ENCODE peak calls at places on chromosomes 7 and 10, in six cellular contexts. C is psoas muscle, T is heart left ventricle, B is colonic mucosa, X is aorta, P is lung. D is an unnamed sample.

GRCh38 chr7:28005848-28006233 is 174.8 kb downstream of the JAZF1 start:
- DNase-seq in B (no peak), T (no peak), P (no peak), X (no peak), C (no peak), D (no peak)

GRCh38 chr10:124217906-124218769 is 124.7 kb upstream of the CHST15 start:
- DNase-seq in P (no peak), C (no peak), T (no peak), B (no peak), X (no peak), D (no peak)

GRCh38 chr7:27962250-27962649 is 218.3 kb downstream of the JAZF1 start:
- DNase-seq in T (no peak), B (no peak), C (no peak), X (no peak), P (no peak), D (no peak)

GRCh38 chr7:33596694-33597093 is 308.6 kb upstream of the BMPER start:
- DNase-seq in B (no peak), P (no peak), X (no peak), T (no peak), C (no peak), D (no peak)

GRCh38 chr10:64271508-64271907 is 750.3 kb downstream of the REEP3 start:
- DNase-seq in C (no peak), P (no peak), B (no peak), X (no peak), T (no peak), D (no peak)

GRCh38 chr10:43409385-43410109 is 561 bp upstream of the HNRNPF start:
- DNase-seq in X (peak), B (peak), P (peak), C (peak), T (peak), D (peak)

GRCh38 chr10:5589963-5590511 is 65.3 kb downstream of the CALML3 start:
- DNase-seq in P (no peak), X (peak), C (no peak), B (no peak), T (no peak), D (no peak)

GRCh38 chr10:62858364-62858763 is 42.2 kb upstream of the EGR2 start:
- DNase-seq in T (peak), C (no peak), X (peak), B (no peak), P (no peak), D (no peak)

GRCh38 chr10:43408331-43408709 is 666 bp downstream of the HNRNPF start:
- DNase-seq in T (no peak), P (no peak), C (peak), X (peak), B (no peak), D (no peak)

GRCh38 chr7:28191751-28192150 is 11.2 kb upstream of the JAZF1 start:
- DNase-seq in P (no peak), C (no peak), X (no peak), B (no peak), T (no peak), D (no peak)

GRCh38 chr10:74156919-74157289 is 5.9 kb downstream of the ADK start:
- DNase-seq in T (no peak), C (peak), X (no peak), B (no peak), P (no peak), D (no peak)

GRCh38 chr10:36692759-36693158 is 432.6 kb upstream of the ANKRD30A start:
- DNase-seq in X (no peak), C (no peak), T (no peak), P (no peak), B (no peak), D (no peak)

GRCh38 chr10:126218778-126219649 is 169.3 kb downstream of the ADAM12 start:
- DNase-seq in T (no peak), B (no peak), C (no peak), P (no peak), X (no peak), D (no peak)
- H3K27ac ChIP-seq in T (no peak), B (no peak), C (no peak), P (no peak), X (no peak), D (no peak)

GRCh38 chr7:39158367-39158766 is 180.7 kb downstream of the POU6F2 start:
- DNase-seq in C (no peak), X (no peak), P (no peak), T (no peak), B (no peak), D (no peak)
- H3K27ac ChIP-seq in C (no peak), X (no peak), P (no peak), T (no peak), B (no peak), D (no peak)

DNA sequence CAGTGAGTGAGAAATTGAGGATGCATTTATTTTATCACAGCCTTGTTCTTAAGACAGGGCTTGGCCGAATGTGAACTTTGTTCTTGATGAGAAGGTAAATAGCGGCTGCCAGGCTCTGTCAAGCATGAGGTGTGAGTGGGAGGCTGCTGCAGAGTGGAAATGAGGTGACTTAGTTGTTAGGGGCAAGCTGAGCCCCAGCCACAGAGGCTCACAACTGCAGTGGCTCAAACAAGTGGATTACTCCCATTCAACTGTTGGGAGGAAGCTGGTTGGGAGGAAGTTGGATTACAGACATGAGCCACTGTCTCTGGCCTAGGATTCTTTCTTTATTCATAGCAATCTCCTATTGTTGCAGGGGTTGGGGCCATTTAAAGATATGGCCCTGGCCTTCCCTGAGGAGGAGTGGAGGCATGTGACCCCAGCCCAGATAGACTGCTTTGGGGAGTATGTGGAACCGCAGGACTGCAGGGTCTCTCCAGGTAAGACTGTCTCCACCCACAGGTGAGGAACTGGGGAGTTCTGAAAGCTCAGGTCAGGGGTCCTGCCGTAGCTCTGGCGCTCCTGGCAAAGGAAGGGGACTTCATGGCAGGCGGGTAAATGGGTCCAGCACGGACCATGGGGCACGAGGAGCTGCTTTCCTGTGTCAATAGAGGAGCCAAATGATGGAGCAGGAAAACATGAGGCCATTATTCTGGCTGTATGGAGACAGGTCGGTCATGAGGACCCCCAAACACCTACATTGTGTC is 7.1 kb downstream of the ZSCAN25 start:
- DNase-seq in T (no peak), X (no peak), C (no peak), P (no peak), B (no peak), D (no peak)
- H3K27ac ChIP-seq in T (no peak), X (no peak), C (no peak), P (no peak), B (no peak), D (no peak)

DNA sequence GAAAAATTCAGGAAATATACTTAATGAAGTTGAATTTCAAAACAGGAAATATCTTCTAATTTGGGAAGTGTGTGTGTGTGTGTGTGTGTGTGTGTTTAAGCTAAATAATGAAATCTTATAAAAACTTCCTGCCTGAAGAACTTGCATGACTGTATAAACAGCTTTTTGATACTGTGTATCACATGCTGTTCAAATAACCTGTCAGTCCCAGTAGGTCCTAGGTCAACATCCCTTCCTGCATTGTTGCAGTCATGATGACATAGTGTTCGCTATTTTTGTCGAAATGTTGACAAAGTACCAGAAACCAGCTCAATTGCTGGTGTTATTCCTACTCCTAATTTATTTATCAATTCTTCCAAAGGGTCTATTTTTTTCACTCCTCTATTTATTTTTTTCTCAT is 115.7 kb downstream of the PLXDC2 start:
- DNase-seq in B (no peak), T (no peak), C (no peak), X (no peak), P (no peak), D (no peak)
- H3K27ac ChIP-seq in B (peak), T (peak), C (peak), X (peak), P (no peak), D (no peak)

DNA sequence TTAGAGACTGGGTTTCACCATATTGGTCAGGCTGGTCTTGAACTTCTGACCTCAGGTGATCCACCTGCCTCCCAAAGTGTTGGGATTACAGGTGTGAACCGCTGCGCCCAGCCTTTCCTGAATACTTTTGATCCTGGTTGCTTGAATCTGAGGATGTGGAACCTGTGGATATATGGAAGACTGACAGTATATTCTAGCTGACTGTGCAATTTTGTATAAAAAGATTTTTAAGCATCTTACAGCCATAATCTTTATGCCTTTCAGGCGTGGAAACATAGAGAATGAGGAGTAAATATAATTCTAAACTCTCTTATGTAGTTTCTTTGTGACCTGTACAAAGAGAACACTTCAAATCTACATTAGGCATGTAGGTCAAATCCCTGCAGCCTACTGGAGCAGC is 16.2 kb downstream of the TSPAN14 start:
- DNase-seq in B (no peak), T (no peak), P (no peak), X (no peak), C (no peak), D (no peak)
- H3K27ac ChIP-seq in B (no peak), T (peak), P (no peak), X (no peak), C (no peak), D (no peak)

DNA sequence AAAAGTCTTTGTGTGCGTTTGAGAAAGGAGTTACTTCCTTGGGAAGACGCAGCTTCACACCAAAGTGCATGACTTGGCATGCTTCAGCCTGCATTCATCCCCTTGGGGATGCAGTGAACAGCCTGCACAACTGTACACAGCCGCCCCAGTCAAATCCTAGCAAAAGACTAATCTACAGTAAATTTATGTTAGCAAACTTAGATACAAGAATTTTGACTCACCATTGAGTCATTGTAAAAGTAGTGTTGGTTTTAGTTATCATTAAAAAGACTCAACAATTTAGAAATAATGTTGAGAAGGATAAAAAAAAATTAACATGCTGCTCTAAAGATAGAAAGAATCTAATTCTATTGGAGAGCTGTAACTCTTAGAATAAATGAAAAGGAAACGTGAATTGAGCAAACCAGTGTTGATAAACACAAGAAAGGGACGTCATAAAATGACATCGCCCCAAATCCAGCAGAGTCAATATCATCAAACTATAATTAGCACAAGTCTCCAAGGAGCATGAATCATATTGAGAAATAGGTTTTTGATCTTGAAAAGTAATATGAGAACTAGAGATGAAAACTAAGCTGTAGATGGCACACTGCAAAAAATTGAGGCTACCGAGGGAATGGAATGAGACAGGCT is 11.9 kb upstream of the OPTN start:
- DNase-seq in P (no peak), T (no peak), B (no peak), X (no peak), C (no peak), D (no peak)
- H3K27ac ChIP-seq in P (no peak), T (peak), B (no peak), X (no peak), C (no peak), D (peak)

GRCh38 chr7:17622443-17622842 is 317.9 kb downstream of the SNX13 start:
- DNase-seq in P (no peak), X (no peak), T (no peak), C (no peak), B (no peak), D (no peak)
- H3K27ac ChIP-seq in P (no peak), X (no peak), T (no peak), C (no peak), B (no peak), D (no peak)

DNA sequence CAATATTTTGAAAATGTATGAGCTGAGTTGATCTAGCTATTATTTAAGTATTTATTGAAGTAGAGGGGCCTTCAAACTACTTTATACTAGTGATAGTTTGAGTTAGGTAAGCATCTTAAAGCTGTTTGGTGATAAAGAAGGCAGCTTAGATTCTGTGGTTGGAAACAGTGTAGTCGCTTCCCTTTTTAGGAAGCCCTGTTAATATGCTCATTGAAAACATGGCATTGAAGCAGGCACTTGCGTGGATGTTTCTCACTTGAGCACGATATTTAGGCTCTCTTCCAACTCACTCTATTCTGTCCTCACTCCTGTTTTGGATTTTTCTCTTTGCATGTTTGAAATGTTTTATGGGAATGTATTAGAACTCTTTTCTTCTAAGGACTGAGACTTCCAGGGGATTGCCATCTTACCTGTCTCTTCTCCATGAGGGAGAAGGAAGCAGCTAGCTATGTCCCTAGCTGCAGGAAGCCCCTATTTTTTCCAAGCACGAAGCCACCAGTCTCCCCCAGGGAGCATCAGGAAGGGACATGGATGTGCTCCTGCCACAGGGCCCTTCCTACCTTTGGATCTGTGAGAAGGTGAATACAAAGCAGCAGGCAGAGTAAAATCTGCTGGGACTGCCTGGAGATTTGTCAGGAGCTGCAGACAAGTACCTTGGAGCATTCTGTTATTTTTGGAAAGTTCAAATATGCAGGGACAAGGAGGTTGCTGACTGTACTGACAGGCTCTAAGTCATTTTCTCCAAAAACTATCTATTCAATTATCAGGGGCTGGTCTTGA is 22.0 kb upstream of the BMPR1A start:
- DNase-seq in B (no peak), C (no peak), X (no peak), P (no peak), T (no peak), D (no peak)
- H3K27ac ChIP-seq in B (peak), C (peak), X (peak), P (peak), T (peak), D (no peak)

GRCh38 chr7:151763420-151763984 is 113.4 kb downstream of the PRKAG2 start:
- DNase-seq in T (no peak), B (no peak), C (peak), P (no peak), X (no peak), D (no peak)

GRCh38 chr7:151768805-151769188 is 108.1 kb downstream of the PRKAG2 start:
- DNase-seq in X (no peak), T (no peak), P (no peak), C (peak), B (no peak), D (no peak)

GRCh38 chr7:151769189-151769821 is 107.6 kb downstream of the PRKAG2 start:
- DNase-seq in C (peak), T (no peak), P (no peak), X (no peak), B (no peak), D (no peak)

GRCh38 chr7:151764056-151764920 is 112.6 kb downstream of the PRKAG2 start:
- DNase-seq in C (peak), P (no peak), X (no peak), T (no peak), B (no peak), D (no peak)

GRCh38 chr7:151767557-151767956 is 109.4 kb downstream of the PRKAG2 start:
- DNase-seq in P (no peak), X (no peak), C (no peak), B (no peak), T (no peak), D (no peak)
- H3K27ac ChIP-seq in P (no peak), X (no peak), C (no peak), B (no peak), T (no peak), D (no peak)

DNA sequence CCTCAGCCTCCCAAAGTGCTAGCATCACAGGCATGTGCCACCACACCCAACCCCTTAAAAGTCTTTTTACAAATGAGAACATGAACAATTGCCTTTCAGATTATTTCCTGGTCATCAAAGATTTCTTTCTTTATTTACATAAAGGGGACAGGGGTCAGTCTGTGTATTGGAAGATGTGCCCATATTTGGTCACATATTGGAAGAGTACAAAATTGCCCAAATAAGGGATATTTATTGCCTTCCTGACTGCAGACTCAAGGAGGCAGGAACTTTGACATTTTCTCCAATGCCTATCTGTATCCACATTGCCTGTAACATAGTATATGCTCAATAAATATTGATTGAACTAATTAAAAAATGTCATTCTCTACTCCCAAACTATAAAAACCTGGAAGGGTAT is 25.9 kb upstream of the HERPUD2 start:
- DNase-seq in P (no peak), B (no peak), C (no peak), X (no peak), T (no peak), D (no peak)
- H3K27ac ChIP-seq in P (no peak), B (no peak), C (peak), X (no peak), T (peak), D (peak)

D was measured in caudate nucleus.